ENCODE peak calls at places on chromosome X, in six cellular contexts. One of them, this sample, is unnamed.

GRCh38 chrX:69289839-69290123 is 124.5 kb upstream of the PJA1 start:
- DNase-seq in GM23338: no peak
- DNase-seq in fibroblast of pulmonary artery: no peak
- DNase-seq in H1: no peak
- DNase-seq in CD8-positive, alpha-beta T cell: no peak
- DNase-seq in astrocyte of the cerebellum: no peak
- DNase-seq in this sample: no peak

GRCh38 chrX:154486052-154486395 is 391 bp downstream of the UBL4A start:
- DNase-seq in astrocyte of the cerebellum: no peak
- DNase-seq in CD8-positive, alpha-beta T cell: peak
- DNase-seq in GM23338: peak
- DNase-seq in H1: peak
- DNase-seq in fibroblast of pulmonary artery: no peak
- DNase-seq in this sample: no peak

GRCh38 chrX:20500949-20501348 is 234.2 kb upstream of the RPS6KA3 start:
- DNase-seq in astrocyte of the cerebellum: no peak
- DNase-seq in GM23338: no peak
- DNase-seq in H1: no peak
- DNase-seq in CD8-positive, alpha-beta T cell: no peak
- DNase-seq in fibroblast of pulmonary artery: no peak
- DNase-seq in this sample: no peak

GRCh38 chrX:131792356-131792749 is 230.7 kb upstream of the STK26 start:
- DNase-seq in GM23338: no peak
- DNase-seq in fibroblast of pulmonary artery: no peak
- DNase-seq in H1: no peak
- DNase-seq in CD8-positive, alpha-beta T cell: peak
- DNase-seq in astrocyte of the cerebellum: peak
- DNase-seq in this sample: no peak

GRCh38 chrX:144896323-144896722 is 351.0 kb upstream of the SPANXN1 start:
- DNase-seq in astrocyte of the cerebellum: no peak
- DNase-seq in CD8-positive, alpha-beta T cell: no peak
- DNase-seq in fibroblast of pulmonary artery: no peak
- DNase-seq in H1: no peak
- DNase-seq in GM23338: no peak
- DNase-seq in this sample: no peak

GRCh38 chrX:6163761-6164160 is 64.9 kb downstream of the NLGN4X start:
- DNase-seq in H1: no peak
- DNase-seq in GM23338: no peak
- DNase-seq in astrocyte of the cerebellum: no peak
- DNase-seq in fibroblast of pulmonary artery: no peak
- DNase-seq in CD8-positive, alpha-beta T cell: no peak
- DNase-seq in this sample: no peak

GRCh38 chrX:107029752-107030151 is 29.7 kb upstream of the MORC4 start:
- DNase-seq in astrocyte of the cerebellum: no peak
- DNase-seq in fibroblast of pulmonary artery: no peak
- DNase-seq in H1: no peak
- DNase-seq in CD8-positive, alpha-beta T cell: no peak
- DNase-seq in GM23338: no peak
- DNase-seq in this sample: no peak

GRCh38 chrX:64977051-64977450 is 801 bp upstream of the ZC4H2 start:
- DNase-seq in GM23338: no peak
- DNase-seq in astrocyte of the cerebellum: no peak
- DNase-seq in CD8-positive, alpha-beta T cell: no peak
- DNase-seq in fibroblast of pulmonary artery: no peak
- DNase-seq in H1: no peak
- DNase-seq in this sample: no peak

GRCh38 chrX:120791013-120791643 is 84.5 kb downstream of the CT47B1 start:
- DNase-seq in fibroblast of pulmonary artery: peak
- DNase-seq in GM23338: no peak
- DNase-seq in H1: no peak
- DNase-seq in CD8-positive, alpha-beta T cell: no peak
- DNase-seq in astrocyte of the cerebellum: no peak
- DNase-seq in this sample: no peak

GRCh38 chrX:1658083-1658463 is 43.2 kb downstream of the ASMT start:
- DNase-seq in CD8-positive, alpha-beta T cell: peak
- DNase-seq in astrocyte of the cerebellum: no peak
- DNase-seq in H1: no peak
- DNase-seq in GM23338: no peak
- DNase-seq in fibroblast of pulmonary artery: no peak
- DNase-seq in this sample: no peak

GRCh38 chrX:149903889-149904748 is 23.1 kb downstream of the MAGEA8 start:
- DNase-seq in fibroblast of pulmonary artery: peak
- DNase-seq in GM23338: peak
- DNase-seq in astrocyte of the cerebellum: no peak
- DNase-seq in CD8-positive, alpha-beta T cell: no peak
- DNase-seq in H1: no peak
- DNase-seq in this sample: no peak

GRCh38 chrX:39499996-39500395 is 597.8 kb downstream of the BCOR start:
- DNase-seq in astrocyte of the cerebellum: no peak
- DNase-seq in GM23338: no peak
- DNase-seq in H1: no peak
- DNase-seq in CD8-positive, alpha-beta T cell: no peak
- DNase-seq in fibroblast of pulmonary artery: no peak
- DNase-seq in this sample: no peak

GRCh38 chrX:110684653-110685052 is 111.0 kb downstream of the CHRDL1 start:
- DNase-seq in CD8-positive, alpha-beta T cell: no peak
- DNase-seq in GM23338: no peak
- DNase-seq in fibroblast of pulmonary artery: no peak
- DNase-seq in astrocyte of the cerebellum: no peak
- DNase-seq in H1: no peak
- DNase-seq in this sample: no peak

GRCh38 chrX:74383611-74384010 is 37.7 kb upstream of the SLC16A2 start:
- DNase-seq in H1: no peak
- DNase-seq in CD8-positive, alpha-beta T cell: no peak
- DNase-seq in astrocyte of the cerebellum: peak
- DNase-seq in fibroblast of pulmonary artery: peak
- DNase-seq in GM23338: peak
- DNase-seq in this sample: no peak
- TF ChIP-seq CTCF in H1: peak
- TF ChIP-seq CTCF in CD8-positive, alpha-beta T cell: no peak
- TF ChIP-seq CTCF in astrocyte of the cerebellum: peak
- TF ChIP-seq CTCF in fibroblast of pulmonary artery: peak
- TF ChIP-seq CTCF in GM23338: peak
- TF ChIP-seq CTCF in this sample: peak

GRCh38 chrX:74420194-74421035 is 878 bp upstream of the SLC16A2 start:
- DNase-seq in fibroblast of pulmonary artery: peak
- DNase-seq in astrocyte of the cerebellum: peak
- DNase-seq in H1: peak
- DNase-seq in GM23338: peak
- DNase-seq in CD8-positive, alpha-beta T cell: peak
- DNase-seq in this sample: no peak
- H3K4me3 ChIP-seq in fibroblast of pulmonary artery: peak
- H3K4me3 ChIP-seq in astrocyte of the cerebellum: peak
- H3K4me3 ChIP-seq in H1: peak
- H3K4me3 ChIP-seq in GM23338: peak
- H3K4me3 ChIP-seq in CD8-positive, alpha-beta T cell: peak
- H3K4me3 ChIP-seq in this sample: peak

DNA sequence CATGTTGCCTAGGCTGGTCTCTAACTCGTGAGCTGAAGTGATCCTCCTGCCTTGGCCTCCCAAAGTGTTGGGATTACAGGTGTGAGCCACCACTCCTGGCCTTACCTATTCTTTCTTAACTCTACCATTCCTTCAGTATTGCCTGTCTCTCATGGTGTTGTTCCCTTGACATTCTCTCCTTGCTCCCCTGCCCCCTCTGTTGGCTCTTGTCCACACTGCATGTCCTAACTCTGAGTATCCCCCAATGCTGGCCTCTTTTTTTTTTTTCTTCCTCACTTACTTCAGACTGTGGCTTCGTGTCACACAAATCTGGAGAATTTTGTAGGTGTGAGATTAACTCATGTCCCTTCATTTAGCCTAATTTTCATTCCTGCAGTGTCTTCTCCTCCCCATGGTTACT is 22.9 kb upstream of the FRMPD4 start:
- DNase-seq in CD8-positive, alpha-beta T cell: no peak
- DNase-seq in H1: peak
- DNase-seq in GM23338: peak
- DNase-seq in fibroblast of pulmonary artery: no peak
- DNase-seq in astrocyte of the cerebellum: no peak
- DNase-seq in this sample: no peak
- TF ChIP-seq CTCF in CD8-positive, alpha-beta T cell: no peak
- TF ChIP-seq CTCF in H1: peak
- TF ChIP-seq CTCF in GM23338: peak
- TF ChIP-seq CTCF in fibroblast of pulmonary artery: no peak
- TF ChIP-seq CTCF in astrocyte of the cerebellum: no peak
- TF ChIP-seq CTCF in this sample: no peak

GRCh38 chrX:38305971-38306370 is 21.3 kb downstream of the RPGR start:
- DNase-seq in GM23338: no peak
- DNase-seq in astrocyte of the cerebellum: no peak
- DNase-seq in H1: no peak
- DNase-seq in fibroblast of pulmonary artery: peak
- DNase-seq in CD8-positive, alpha-beta T cell: no peak
- DNase-seq in this sample: no peak
- H3K4me3 ChIP-seq in GM23338: no peak
- H3K4me3 ChIP-seq in astrocyte of the cerebellum: no peak
- H3K4me3 ChIP-seq in H1: no peak
- H3K4me3 ChIP-seq in fibroblast of pulmonary artery: no peak
- H3K4me3 ChIP-seq in CD8-positive, alpha-beta T cell: no peak
- H3K4me3 ChIP-seq in this sample: no peak

GRCh38 chrX:103360916-103361315 is 4.6 kb downstream of the TCEAL9 start:
- DNase-seq in CD8-positive, alpha-beta T cell: no peak
- DNase-seq in GM23338: no peak
- DNase-seq in fibroblast of pulmonary artery: no peak
- DNase-seq in H1: no peak
- DNase-seq in astrocyte of the cerebellum: no peak
- DNase-seq in this sample: no peak

GRCh38 chrX:103360092-103360491 is 3.8 kb downstream of the TCEAL9 start:
- DNase-seq in fibroblast of pulmonary artery: peak
- DNase-seq in astrocyte of the cerebellum: no peak
- DNase-seq in GM23338: no peak
- DNase-seq in CD8-positive, alpha-beta T cell: no peak
- DNase-seq in H1: no peak
- DNase-seq in this sample: no peak

GRCh38 chrX:103361798-103362197 is 5.5 kb downstream of the TCEAL9 start:
- DNase-seq in CD8-positive, alpha-beta T cell: no peak
- DNase-seq in H1: no peak
- DNase-seq in GM23338: no peak
- DNase-seq in astrocyte of the cerebellum: no peak
- DNase-seq in fibroblast of pulmonary artery: no peak
- DNase-seq in this sample: no peak

GRCh38 chrX:103363046-103363445 is 6.7 kb downstream of the TCEAL9 start:
- DNase-seq in GM23338: no peak
- DNase-seq in CD8-positive, alpha-beta T cell: no peak
- DNase-seq in astrocyte of the cerebellum: no peak
- DNase-seq in fibroblast of pulmonary artery: no peak
- DNase-seq in H1: no peak
- DNase-seq in this sample: no peak

GRCh38 chrX:103362504-103362903 is 6.2 kb downstream of the TCEAL9 start:
- DNase-seq in GM23338: peak
- DNase-seq in H1: no peak
- DNase-seq in CD8-positive, alpha-beta T cell: no peak
- DNase-seq in fibroblast of pulmonary artery: peak
- DNase-seq in astrocyte of the cerebellum: no peak
- DNase-seq in this sample: no peak
- TF ChIP-seq CTCF in GM23338: no peak
- TF ChIP-seq CTCF in H1: no peak
- TF ChIP-seq CTCF in CD8-positive, alpha-beta T cell: no peak
- TF ChIP-seq CTCF in fibroblast of pulmonary artery: no peak
- TF ChIP-seq CTCF in astrocyte of the cerebellum: no peak
- TF ChIP-seq CTCF in this sample: no peak

GRCh38 chrX:72169008-72169728 is 12.4 kb upstream of the PIN4 start:
- DNase-seq in H1: no peak
- DNase-seq in CD8-positive, alpha-beta T cell: peak
- DNase-seq in astrocyte of the cerebellum: no peak
- DNase-seq in GM23338: no peak
- DNase-seq in fibroblast of pulmonary artery: no peak
- DNase-seq in this sample: no peak
- H3K4me3 ChIP-seq in H1: no peak
- H3K4me3 ChIP-seq in CD8-positive, alpha-beta T cell: no peak
- H3K4me3 ChIP-seq in astrocyte of the cerebellum: no peak
- H3K4me3 ChIP-seq in GM23338: no peak
- H3K4me3 ChIP-seq in fibroblast of pulmonary artery: no peak
- H3K4me3 ChIP-seq in this sample: no peak

GRCh38 chrX:115650916-115651315 is 89.9 kb downstream of the PLS3 start:
- DNase-seq in CD8-positive, alpha-beta T cell: no peak
- DNase-seq in astrocyte of the cerebellum: peak
- DNase-seq in GM23338: peak
- DNase-seq in H1: peak
- DNase-seq in fibroblast of pulmonary artery: peak
- DNase-seq in this sample: no peak
- TF ChIP-seq CTCF in CD8-positive, alpha-beta T cell: no peak
- TF ChIP-seq CTCF in astrocyte of the cerebellum: peak
- TF ChIP-seq CTCF in GM23338: peak
- TF ChIP-seq CTCF in H1: peak
- TF ChIP-seq CTCF in fibroblast of pulmonary artery: peak
- TF ChIP-seq CTCF in this sample: peak

This sample was measured in AG04449.